ENCODE peak calls at places on chromosomes 13 and 19, in six cellular contexts. G, H, X, W, C and Q are unnamed samples.

GRCh38 chr19:10639836-10640235 is 14.3 kb upstream of the ILF3 start:
- DNase-seq in W (no peak), C (no peak), G (no peak), H (no peak), X (peak; percentile 3), Q (no peak)

GRCh38 chr19:50661675-50662441 is 12.6 kb downstream of the C19orf81 start:
- DNase-seq in C (no peak), W (no peak), X (no peak), H (no peak), G (no peak), Q (no peak)

GRCh38 chr13:41458939-41459753 is 1.8 kb downstream of the RGCC start:
- DNase-seq in C (no peak), H (no peak), X (peak; percentile 70), W (peak; percentile 41), G (no peak), Q (no peak)

GRCh38 chr19:49533551-49534488 is 6.0 kb downstream of the RCN3 start:
- DNase-seq in H (peak; percentile 88), X (peak; percentile 73), W (peak; percentile 81), C (peak; percentile 67), G (peak; percentile 78), Q (peak; percentile 15)

GRCh38 chr13:29861694-29862110 is 11.3 kb upstream of the UBL3 start:
- DNase-seq in W (no peak), H (no peak), G (no peak), X (peak; percentile 75), C (no peak), Q (no peak)

GRCh38 chr19:3073931-3074595 is 11.8 kb upstream of the TLE5 start:
- DNase-seq in H (no peak), C (no peak), G (no peak), W (peak; percentile 35), X (peak; percentile 18), Q (no peak)

GRCh38 chr19:30123611-30124010 is 181.6 kb downstream of the URI1 start:
- DNase-seq in X (no peak), C (no peak), H (no peak), G (no peak), W (no peak), Q (no peak)

GRCh38 chr13:23984541-23984940 is 87.2 kb upstream of the C1QTNF9B start:
- DNase-seq in W (no peak), H (no peak), X (no peak), G (peak; percentile 9), C (no peak), Q (peak; percentile 47)

GRCh38 chr19:33110201-33110910 is 21.6 kb upstream of the WDR88 start:
- DNase-seq in H (no peak), X (no peak), C (no peak), W (no peak), G (no peak), Q (no peak)

GRCh38 chr19:50968709-50969412 is 530 bp downstream of the KLK6 start:
- DNase-seq in G (no peak), W (no peak), C (no peak), H (no peak), X (no peak), Q (no peak)

GRCh38 chr19:4291200-4291732 is 10.9 kb downstream of the TMIGD2 start:
- DNase-seq in C (no peak), X (no peak), H (peak; percentile 21), W (no peak), G (no peak), Q (no peak)

GRCh38 chr19:5882421-5882968 is 12.2 kb upstream of the FUT5 start:
- DNase-seq in W (no peak), C (no peak), H (peak; percentile 37), G (no peak), X (no peak), Q (no peak)

GRCh38 chr13:30995331-30995730 is 62.9 kb downstream of the TEX26 start:
- DNase-seq in G (no peak), W (no peak), X (no peak), H (no peak), C (no peak), Q (no peak)

GRCh38 chr13:110371550-110372465 is 64.7 kb downstream of the COL4A2 start:
- DNase-seq in H (no peak), X (no peak), G (no peak), C (no peak), W (no peak), Q (no peak)

GRCh38 chr13:39616087-39616694 is 13.2 kb upstream of the LHFPL6 start:
- DNase-seq in X (peak; percentile 79), H (peak; percentile 44), C (no peak), W (peak; percentile 44), G (peak; percentile 82), Q (peak; percentile 71)

GRCh38 chr19:49409441-49410029 is 13.7 kb downstream of the PTH2 start:
- DNase-seq in X (no peak), G (no peak), H (no peak), W (peak; percentile 63), C (no peak), Q (no peak)

GRCh38 chr13:20609145-20609544 is 42.2 kb downstream of the IFT88 start:
- DNase-seq in W (no peak), H (no peak), C (no peak), G (no peak), X (peak; percentile 49), Q (no peak)

GRCh38 chr13:102907886-102908515 is 62.2 kb downstream of the ERCC5 start:
- DNase-seq in X (no peak), H (no peak), W (no peak), G (no peak), C (no peak), Q (no peak)

GRCh38 chr13:38582133-38582532 is 104.7 kb upstream of the FREM2 start:
- DNase-seq in H (peak; percentile 26), W (peak; percentile 39), G (peak; percentile 75), X (peak; percentile 6), C (no peak), Q (peak; percentile 86)

GRCh38 chr13:83881031-83881727 is 1.1 kb downstream of the SLITRK1 start:
- DNase-seq in C (no peak), W (no peak), G (no peak), X (no peak), H (peak; percentile 36), Q (peak; percentile 49)